ENCODE peak calls at places on chromosomes 3 and 15, in six cellular contexts. Y is IMR-90, B is HCT116, L is HepG2, A is GM12878, Z is K562. R is an unnamed sample.

GRCh38 chr3:19173945-19174344 is 25.6 kb downstream of the KCNH8 start:
- DNase-seq in B (no peak), L (no peak), A (no peak), Y (no peak), Z (no peak), R (no peak)

GRCh38 chr3:58388550-58389061 is 45.0 kb downstream of the PDHB start:
- DNase-seq in Y (peak; percentile 81), L (peak; percentile 16), Z (no peak), B (no peak), A (no peak), R (peak; percentile 58)

GRCh38 chr3:38707730-38708129 is 58.2 kb upstream of the SCN5A start:
- DNase-seq in Y (no peak), A (no peak), Z (peak; percentile 40), L (peak; percentile 5), B (no peak), R (no peak)

GRCh38 chr3:188760408-188760807 is 411.4 kb upstream of the TPRG1 start:
- DNase-seq in A (no peak), Z (no peak), Y (peak; percentile 72), B (no peak), L (no peak), R (no peak)

GRCh38 chr15:84833447-84833846 is 16.3 kb downstream of the ALPK3 start:
- DNase-seq in Y (peak; percentile 78), Z (peak; percentile 52), B (no peak), L (no peak), A (no peak), R (peak; percentile 53)

GRCh38 chr3:157477441-157477840 is 25.8 kb downstream of the VEPH1 start:
- DNase-seq in Y (peak; percentile 21), B (no peak), A (no peak), L (no peak), Z (no peak), R (no peak)

GRCh38 chr15:66723826-66724731 is 22.0 kb downstream of the SMAD6 start:
- DNase-seq in L (no peak), A (no peak), Y (peak; percentile 86), Z (peak; percentile 33), B (peak; percentile 62), R (no peak)

GRCh38 chr3:72143322-72143721 is 358.4 kb upstream of the PROK2 start:
- DNase-seq in L (peak; percentile 54), Y (peak; percentile 61), B (no peak), Z (peak; percentile 66), A (no peak), R (no peak)

GRCh38 chr3:177487635-177488186 is 290.4 kb upstream of the TBL1XR1 start:
- DNase-seq in L (no peak), A (no peak), Z (no peak), B (no peak), Y (peak; percentile 31), R (no peak)

GRCh38 chr3:103052236-103052830 is 617.5 kb downstream of the ZPLD1 start:
- DNase-seq in L (no peak), B (peak; percentile 21), Z (no peak), A (no peak), Y (no peak), R (no peak)

GRCh38 chr3:110814170-110815007 is 257.2 kb upstream of the NECTIN3 start:
- DNase-seq in Z (no peak), Y (peak; percentile 98), B (peak; percentile 93), A (peak; percentile 7), L (no peak), R (peak; percentile 36)

GRCh38 chr3:151979914-151980313 is 106.5 kb downstream of the SUCNR1 start:
- DNase-seq in B (no peak), L (no peak), Y (no peak), A (no peak), Z (no peak), R (no peak)

GRCh38 chr15:81274932-81275341 is 49.0 kb downstream of the STARD5 start:
- DNase-seq in B (peak; percentile 79), Y (peak; percentile 86), L (peak; percentile 63), Z (peak; percentile 75), A (peak; percentile 82), R (peak; percentile 75)

GRCh38 chr3:191430103-191430502 is 30.9 kb upstream of the PYDC2 start:
- DNase-seq in Z (no peak), A (no peak), Y (no peak), L (peak; percentile 4), B (no peak), R (no peak)

GRCh38 chr3:134338201-134338512 is 36.1 kb downstream of the AMOTL2 start:
- DNase-seq in Z (no peak), A (no peak), Y (no peak), B (no peak), L (no peak), R (no peak)

GRCh38 chr15:72464251-72464650 is 9.9 kb upstream of the ARIH1 start:
- DNase-seq in Z (no peak), L (no peak), Y (no peak), B (no peak), A (no peak), R (no peak)

GRCh38 chr3:126208618-126209256 is 28.4 kb upstream of the ALDH1L1 start:
- DNase-seq in A (no peak), Z (peak; percentile 39), B (peak; percentile 76), Y (peak; percentile 89), L (peak; percentile 52), R (peak; percentile 27)

GRCh38 chr15:68385671-68386586 is 46.0 kb downstream of the ITGA11 start:
- DNase-seq in B (no peak), L (no peak), Z (no peak), A (no peak), Y (no peak), R (no peak)

GRCh38 chr3:155106059-155106458 is 25.9 kb downstream of the MME start:
- DNase-seq in Z (no peak), L (no peak), A (no peak), Y (peak; percentile 52), B (no peak), R (no peak)

GRCh38 chr15:62524848-62525247 is 359.8 kb upstream of the C2CD4B start:
- DNase-seq in B (no peak), L (no peak), Z (no peak), A (no peak), Y (peak; percentile 68), R (no peak)

GRCh38 chr3:122322095-122323075 is 2.7 kb upstream of the CSTA start:
- DNase-seq in Z (no peak), Y (no peak), L (no peak), A (no peak), B (no peak), R (no peak)

GRCh38 chr3:122325769-122326168 is 721 bp downstream of the CSTA start:
- DNase-seq in L (no peak), B (no peak), Z (no peak), Y (no peak), A (no peak), R (no peak)

DNA sequence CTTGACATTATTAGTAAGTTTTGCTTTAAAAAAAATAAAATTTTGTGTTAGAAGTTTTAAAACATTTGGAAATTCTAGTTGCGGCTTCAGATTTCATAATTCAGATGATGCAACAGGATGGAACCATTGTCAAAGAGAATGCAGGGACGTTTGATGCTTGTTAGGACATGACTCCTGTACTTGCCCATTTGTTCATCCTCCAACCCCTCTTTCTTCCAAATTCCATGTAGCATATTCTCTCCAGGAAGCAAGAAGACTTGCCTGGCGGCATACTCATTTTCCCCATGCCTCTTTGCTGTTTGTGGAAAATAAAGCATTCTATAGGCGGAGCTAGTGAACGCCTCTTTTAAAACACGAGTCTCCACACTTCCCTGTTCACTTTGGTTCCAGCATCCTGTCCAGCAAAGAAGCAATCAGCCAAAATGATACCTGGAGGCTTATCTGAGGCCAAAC is at the start of gene CSTA:
- DNase-seq in Y (no peak), B (no peak), Z (no peak), L (no peak), A (no peak), R (no peak)
- TF ChIP-seq POLR2A in Y (no peak), B (peak; percentile 66), Z (no peak), L (no peak), A (no peak), R (no peak)

GRCh38 chr3:79016587-79017380 is 751.0 kb downstream of the ROBO1 start:
- DNase-seq in Y (peak; percentile 53), Z (no peak), B (no peak), A (no peak), L (no peak), R (no peak)
- H3K9ac ChIP-seq in Y (peak overlapping the region; percentile 90), Z (no peak overlapping the region), B (no peak overlapping the region), A (no peak overlapping the region), L (peak overlapping the region; percentile 88), R (no peak overlapping the region)

GRCh38 chr15:76185716-76186115 is 125.6 kb downstream of the ETFA start:
- DNase-seq in A (no peak), L (peak; percentile 72), Y (peak; percentile 75), Z (peak; percentile 76), B (peak; percentile 77), R (peak; percentile 66)
- H2AFZ ChIP-seq in A (no peak overlapping the region), L (no peak overlapping the region), Y (peak overlapping the region; percentile 87), Z (peak overlapping the region; percentile 63), B (peak overlapping the region; percentile 86), R (peak overlapping the region; percentile 6)

GRCh38 chr3:183272142-183272541 is 19.1 kb downstream of the B3GNT5 start:
- DNase-seq in B (no peak), Z (no peak), A (no peak), L (no peak), Y (no peak), R (no peak)

GRCh38 chr3:183275418-183275817 is 22.4 kb downstream of the B3GNT5 start:
- DNase-seq in L (no peak), A (no peak), Y (peak; percentile 80), B (no peak), Z (no peak), R (peak; percentile 82)

GRCh38 chr3:183274609-183275008 is 21.6 kb downstream of the B3GNT5 start:
- DNase-seq in Y (no peak), Z (no peak), A (no peak), B (no peak), L (no peak), R (peak; percentile 66)

GRCh38 chr3:183270344-183270743 is 17.3 kb downstream of the B3GNT5 start:
- DNase-seq in B (no peak), Z (no peak), L (no peak), A (no peak), Y (no peak), R (no peak)

GRCh38 chr3:183272792-183273191 is 19.7 kb downstream of the B3GNT5 start:
- DNase-seq in B (no peak), A (no peak), L (no peak), Y (no peak), Z (no peak), R (no peak)
- TF ChIP-seq POLR2A in B (no peak), A (no peak), L (no peak), Y (no peak), Z (no peak), R (no peak)